ENCODE peak calls at places on chromosomes 6 and 20, in five cellular contexts. P, L, G, T and K are unnamed samples. For H3K36me3, the result is how much of the 10 kb centered on the place peaks cover.

GRCh38 chr6:35698858-35699257 is 10.1 kb upstream of the FKBP5 start:
- DNase-seq in T (no peak), G (no peak), L (no peak), P (no peak), K (no peak)

GRCh38 chr6:77470983-77471382 is 7.7 kb upstream of the HTR1B start:
- DNase-seq in G (no peak), L (no peak), P (no peak), T (no peak), K (no peak)

GRCh38 chr20:63080411-63080810 is 73.6 kb upstream of the BHLHE23 start:
- DNase-seq in L (no peak), T (no peak), G (no peak), P (no peak), K (no peak)

GRCh38 chr6:119655124-119655523 is 305.6 kb upstream of the MAN1A1 start:
- DNase-seq in T (no peak), P (no peak), L (no peak), G (no peak), K (no peak)

GRCh38 chr6:2818593-2818992 is 23.1 kb downstream of the SERPINB1 start:
- DNase-seq in G (no peak), P (no peak), T (peak), L (no peak), K (no peak)

GRCh38 chr6:79269877-79270276 is 35.4 kb upstream of the HMGN3 start:
- DNase-seq in G (peak), P (no peak), T (peak), L (peak), K (no peak)

GRCh38 chr6:62891065-62891647 is 320.1 kb upstream of the FKBP1C start:
- DNase-seq in G (no peak), T (no peak), P (no peak), L (peak), K (no peak)

GRCh38 chr6:1574895-1575212 is 34.9 kb upstream of the FOXC1 start:
- DNase-seq in L (no peak), G (no peak), P (no peak), T (no peak), K (no peak)

GRCh38 chr20:57785061-57785460 is 75.2 kb upstream of the PMEPA1 start:
- DNase-seq in T (no peak), P (no peak), L (no peak), G (no peak), K (no peak)

GRCh38 chr6:45619994-45620471 is 242.3 kb upstream of the SUPT3H start:
- DNase-seq in L (no peak), T (peak), P (no peak), G (no peak), K (peak)

GRCh38 chr6:3139090-3139903 is 18.0 kb downstream of the TUBB2A start:
- DNase-seq in T (peak), G (peak), P (no peak), L (peak), K (no peak)

GRCh38 chr6:624979-625378 is 31.9 kb downstream of the HUS1B start:
- DNase-seq in T (peak), P (no peak), G (no peak), L (peak), K (no peak)

GRCh38 chr6:130600880-130601341 is 226.3 kb upstream of the SMLR1 start:
- DNase-seq in P (no peak), T (peak), G (no peak), L (no peak), K (no peak)

GRCh38 chr6:161353208-161353613 is 79.3 kb upstream of the AGPAT4 start:
- DNase-seq in P (no peak), T (peak), G (no peak), L (peak), K (no peak)

GRCh38 chr6:73710470-73710869 is 14.5 kb downstream of the CD109 start:
- DNase-seq in P (no peak), T (peak), L (peak), G (no peak), K (no peak)

GRCh38 chr20:35718972-35719635 is 19.9 kb downstream of the ROMO1 start:
- DNase-seq in P (no peak), G (no peak), L (no peak), T (no peak), K (no peak)

GRCh38 chr6:42978487-42978792 is 541 bp downstream of the PEX6 start:
- DNase-seq in P (peak), T (no peak), L (peak), G (no peak), K (peak)

GRCh38 chr6:82619573-82619972 is 256.0 kb downstream of the TPBG start:
- DNase-seq in L (no peak), G (no peak), T (no peak), P (no peak), K (no peak)

GRCh38 chr6:111591370-111591900 is 14.2 kb downstream of the TRAF3IP2 start:
- DNase-seq in T (peak), P (no peak), G (peak), L (peak), K (no peak)

GRCh38 chr6:15016813-15017212 is 229.1 kb upstream of the JARID2 start:
- DNase-seq in T (no peak), L (no peak), G (no peak), P (no peak), K (no peak)

GRCh38 chr6:89944181-89944755 is 50.0 kb downstream of the GJA10 start:
- DNase-seq in G (no peak), T (peak), P (no peak), L (no peak), K (no peak)

GRCh38 chr20:32378461-32378860 is 20.3 kb downstream of the ASXL1 start:
- DNase-seq in G (no peak), T (no peak), P (no peak), L (no peak), K (no peak)

GRCh38 chr6:75345413-75345812 is 60.8 kb upstream of the TMEM30A start:
- DNase-seq in L (no peak), P (no peak), G (no peak), T (no peak), K (no peak)

GRCh38 chr6:43297644-43298564 is at the start of gene SLC22A7:
- DNase-seq in G (no peak), T (no peak), L (no peak), P (no peak), K (no peak)

GRCh38 chr6:444653-445275 is 53.2 kb downstream of the IRF4 start:
- DNase-seq in T (no peak), P (no peak), L (no peak), G (no peak), K (peak)

GRCh38 chr20:56843817-56844216 is 214.7 kb downstream of the TFAP2C start:
- DNase-seq in L (peak), T (no peak), G (no peak), P (no peak), K (no peak)

GRCh38 chr6:4931530-4932505 is 72.0 kb downstream of the RPP40 start:
- DNase-seq in P (no peak), G (no peak), T (no peak), L (peak), K (no peak)

GRCh38 chr6:169211881-169212280 is 41.8 kb downstream of the THBS2 start:
- DNase-seq in G (no peak), P (no peak), T (no peak), L (no peak), K (no peak)

GRCh38 chr6:169215201-169215661 is 38.4 kb downstream of the THBS2 start:
- DNase-seq in P (no peak), G (no peak), T (peak), L (no peak), K (no peak)

GRCh38 chr6:169213814-169214520 is 39.7 kb downstream of the THBS2 start:
- DNase-seq in G (no peak), T (no peak), L (no peak), P (no peak), K (no peak)

GRCh38 chr6:169212436-169212835 is 41.2 kb downstream of the THBS2 start:
- DNase-seq in T (peak), L (no peak), P (no peak), G (no peak), K (no peak)

DNA sequence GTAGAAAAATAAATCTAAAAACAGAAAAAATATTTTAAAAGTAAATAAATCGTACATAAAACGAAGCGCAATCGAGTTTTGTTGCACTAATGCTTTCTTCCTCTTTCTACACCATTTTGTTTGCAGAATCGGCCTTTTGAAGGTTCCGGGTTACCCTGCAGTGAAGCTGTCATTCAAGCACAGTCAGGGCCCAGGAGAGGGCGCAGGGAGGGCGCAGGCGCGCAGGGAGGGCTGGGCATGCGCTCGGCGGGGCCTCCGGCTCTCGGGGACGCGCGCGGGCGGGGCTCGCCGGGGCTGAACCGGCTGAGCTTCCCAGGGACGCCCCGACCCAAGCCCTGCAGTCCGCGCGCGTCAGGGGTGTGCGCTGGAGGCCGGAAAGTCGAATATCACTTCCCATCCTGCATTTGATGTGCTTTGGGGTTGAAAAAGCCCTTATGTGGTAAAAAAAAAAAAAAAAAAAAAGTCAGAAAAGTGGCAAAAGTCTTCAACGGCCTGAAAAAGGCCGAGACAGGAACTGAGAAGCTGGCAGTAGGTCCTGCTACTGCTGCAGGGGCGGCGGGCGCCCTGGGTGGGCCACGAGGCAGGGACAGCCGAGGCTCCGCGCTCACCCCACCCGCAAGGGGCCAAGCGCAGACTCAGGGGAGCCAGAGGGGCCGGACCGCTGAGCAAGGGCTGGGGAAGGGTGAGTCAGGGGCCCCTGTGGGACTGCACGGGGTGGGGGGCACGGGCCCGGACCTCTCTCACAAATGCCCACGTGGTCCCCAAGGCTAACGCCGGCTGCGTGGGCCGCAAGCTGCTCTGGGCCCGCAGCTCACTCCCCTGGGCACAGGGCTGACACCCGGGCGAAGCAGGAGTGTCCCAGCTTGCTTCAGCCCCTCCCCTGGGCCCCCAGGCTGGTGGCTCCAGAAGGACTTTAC is 40.5 kb downstream of the THBS2 start:
- DNase-seq in P (peak), T (peak), G (peak), L (peak), K (peak)
- H3K27ac ChIP-seq in P (peak), T (peak), G (peak), L (peak), K (peak)

GRCh38 chr20:47304287-47304686 is 52.2 kb downstream of the ZMYND8 start:
- DNase-seq in P (no peak), G (no peak), T (peak), L (peak), K (no peak)
- H3K36me3 ChIP-seq in P (under half), G (under half), T (under half), L (under half), K (half or more)

GRCh38 chr6:136066005-136066404 is 184.1 kb downstream of the MTFR2 start:
- DNase-seq in L (no peak), T (peak), P (no peak), G (no peak), K (no peak)
- H3K27ac ChIP-seq in L (no peak), T (no peak), P (no peak), G (no peak), K (no peak)

GRCh38 chr6:88695936-88696335 is 267.5 kb downstream of the RNGTT start:
- DNase-seq in G (no peak), P (no peak), T (no peak), L (no peak), K (no peak)
- H3K36me3 ChIP-seq in G (under half), P (under half), T (under half), L (under half), K (under half)

DNA sequence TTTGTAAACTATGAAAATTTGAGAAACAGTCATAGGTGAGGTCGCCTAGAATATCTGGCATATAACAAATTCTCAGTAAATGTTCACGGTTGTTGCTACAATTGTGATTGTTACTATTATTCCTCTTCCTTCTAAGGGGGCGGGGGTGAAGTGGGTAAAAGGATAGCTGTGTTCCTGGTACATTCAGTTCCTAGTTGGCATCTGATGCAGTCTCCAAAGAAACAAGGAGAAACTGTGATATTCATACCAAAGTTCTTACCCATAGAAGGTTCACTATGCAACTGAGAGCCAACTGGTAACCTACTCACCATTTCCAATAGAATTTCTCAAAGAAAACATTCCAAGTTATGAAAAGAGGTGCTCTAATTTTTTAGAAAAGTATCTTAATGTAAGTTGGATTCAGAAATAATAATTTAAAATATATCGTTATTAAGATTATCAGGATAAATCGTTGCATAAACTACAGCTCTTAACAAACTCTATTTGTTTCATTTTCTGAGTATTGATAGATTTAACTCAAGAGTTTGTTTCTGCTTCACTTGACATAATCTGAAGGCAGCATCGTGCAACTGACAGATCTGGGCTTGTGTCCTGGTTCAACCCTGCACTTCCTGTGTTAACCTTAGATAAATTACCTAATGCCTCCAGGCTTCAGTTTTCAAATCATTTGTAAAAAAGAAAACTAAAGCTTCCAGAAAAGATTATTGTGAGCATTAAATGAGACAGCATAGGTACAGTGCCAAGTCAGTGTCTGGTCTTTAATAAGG is 13.3 kb upstream of the MAP7 start:
- DNase-seq in G (no peak), P (no peak), T (no peak), L (no peak), K (no peak)
- H3K27ac ChIP-seq in G (peak), P (peak), T (no peak), L (no peak), K (no peak)

GRCh38 chr20:47266847-47267515 is 89.5 kb downstream of the ZMYND8 start:
- DNase-seq in P (no peak), L (no peak), T (no peak), G (no peak), K (no peak)
- H3K36me3 ChIP-seq in P (under half), L (under half), T (under half), G (under half), K (half or more)

DNA sequence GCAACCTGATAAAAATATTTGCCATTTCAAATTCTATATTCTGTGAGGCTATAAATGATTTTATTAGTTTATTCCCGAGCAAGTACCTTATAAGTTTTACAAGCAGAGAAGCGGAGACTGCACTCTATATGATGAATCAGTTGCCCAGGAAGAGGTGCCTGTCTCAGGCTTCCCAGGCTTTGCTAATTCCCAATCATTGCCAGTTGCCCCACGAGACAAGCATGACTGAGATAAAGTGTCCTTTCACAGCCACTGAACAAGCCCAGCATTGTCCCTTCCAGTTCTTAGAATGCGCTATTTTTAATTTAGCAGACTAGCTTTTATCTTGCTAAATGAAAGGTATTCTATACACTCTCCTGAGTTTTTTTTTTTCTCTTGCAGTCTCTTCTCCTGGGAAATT is 260.7 kb downstream of the ALDH8A1 start:
- DNase-seq in P (no peak), T (no peak), G (no peak), L (no peak), K (no peak)
- H3K27ac ChIP-seq in P (no peak), T (no peak), G (no peak), L (no peak), K (no peak)